ENCODE peak calls at places on chromosomes 12 and 14, in seven cellular contexts. W is fibroblast of lung, R is cardiac muscle cell, H is heart right ventricle, C is MG63, S is bronchial epithelial cell, V is H1. Z is an unnamed sample. For H3K27me3, the result is how much of the 10 kb centered on the place peaks cover.

GRCh38 chr12:98591209-98591608 is 2.3 kb upstream of the SLC25A3 start:
- DNase-seq in H (no peak), V (no peak), S (no peak), R (peak), W (no peak), C (no peak), Z (peak)

GRCh38 chr12:91986084-91986483 is 159.6 kb downstream of the BTG1 start:
- DNase-seq in C (peak), V (no peak), R (no peak), W (peak), H (no peak), S (peak), Z (no peak)

GRCh38 chr12:74337951-74338350 is 199.7 kb upstream of the ATXN7L3B start:
- DNase-seq in H (no peak), R (peak), S (peak), W (peak), C (peak), V (no peak), Z (peak)

GRCh38 chr12:18683603-18684002 is 54.2 kb downstream of the PLCZ1 start:
- DNase-seq in S (peak), C (no peak), R (peak), H (no peak), V (no peak), W (peak), Z (peak)

GRCh38 chr14:80587096-80587724 is 354.3 kb downstream of the CEP128 start:
- DNase-seq in S (peak), W (peak), C (no peak), H (no peak), V (no peak), R (peak), Z (peak)

GRCh38 chr12:82225871-82226270 is 132.3 kb downstream of the CCDC59 start:
- DNase-seq in S (peak), C (no peak), R (no peak), W (peak), V (no peak), H (no peak), Z (no peak)

GRCh38 chr14:22266141-22266442 is 322.9 kb downstream of the DAD1 start:
- DNase-seq in R (no peak), H (no peak), V (no peak), C (no peak), W (peak), S (peak), Z (no peak)

GRCh38 chr12:80565276-80565675 is 121.2 kb downstream of the PTPRQ start:
- DNase-seq in H (no peak), W (peak), C (no peak), V (no peak), S (peak), R (peak), Z (peak)

GRCh38 chr12:111636209-111636928 is 37.3 kb upstream of the ATXN2 start:
- DNase-seq in R (peak), V (peak), W (peak), C (no peak), S (no peak), H (peak), Z (peak)

GRCh38 chr12:106247731-106248176 is at the start of gene CKAP4:
- DNase-seq in H (peak), R (peak), V (no peak), S (peak), W (peak), C (peak), Z (peak)

GRCh38 chr14:27040552-27040951 is 442.7 kb upstream of the NOVA1 start:
- DNase-seq in H (no peak), W (peak), S (peak), C (no peak), R (no peak), V (no peak), Z (no peak)

GRCh38 chr14:68576031-68576430 is 216.8 kb downstream of the ZFP36L1 start:
- DNase-seq in S (peak), V (no peak), C (peak), W (no peak), H (no peak), R (no peak), Z (no peak)

GRCh38 chr12:122356192-122356635 is 66.3 kb downstream of the CLIP1 start:
- DNase-seq in H (peak), S (peak), R (peak), C (peak), V (no peak), W (peak), Z (peak)

GRCh38 chr14:34699873-34700621 is 14.3 kb downstream of the CFL2 start:
- DNase-seq in V (no peak), S (peak), H (no peak), W (peak), R (peak), C (peak), Z (peak)

GRCh38 chr12:117124421-117125274 is 25.4 kb upstream of the TESC start:
- DNase-seq in W (no peak), S (no peak), V (no peak), R (no peak), H (no peak), C (no peak), Z (no peak)

GRCh38 chr12:101969-102878 is 35.7 kb downstream of the IQSEC3 start:
- DNase-seq in V (no peak), C (no peak), H (no peak), S (no peak), W (no peak), R (no peak), Z (no peak)

GRCh38 chr14:63614964-63615363 is 26.7 kb downstream of the WDR89 start:
- DNase-seq in H (no peak), V (no peak), R (peak), S (peak), C (no peak), W (peak), Z (peak)

GRCh38 chr12:93060666-93061413 is 131.7 kb upstream of the EEA1 start:
- DNase-seq in R (peak), H (peak), V (no peak), W (peak), C (no peak), S (no peak), Z (peak)
- H3K4me3 ChIP-seq in R (no peak), H (no peak), V (no peak), W (no peak), C (no peak), S (no peak), Z (no peak)

DNA sequence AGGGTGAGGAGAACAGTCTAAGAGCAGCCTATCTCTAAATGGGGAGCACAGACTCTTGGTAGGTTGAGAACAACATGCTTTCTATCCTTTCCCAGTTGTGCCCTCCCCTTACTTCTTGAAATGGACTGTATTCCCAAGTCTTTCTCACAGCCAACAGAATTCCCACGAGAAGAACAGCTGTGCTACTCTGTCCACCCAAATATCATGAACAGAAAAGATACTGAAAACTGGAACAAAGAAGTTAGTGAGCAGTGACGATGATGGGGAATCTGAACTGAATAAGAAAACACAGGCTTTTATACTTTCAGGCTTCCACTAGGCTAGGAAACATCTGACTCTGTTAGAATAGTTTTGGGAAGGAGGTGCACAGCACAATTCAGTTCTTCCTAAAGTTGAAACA is 3.4 kb downstream of the NACA start:
- DNase-seq in V (no peak), C (no peak), R (no peak), H (no peak), W (no peak), S (no peak), Z (no peak)
- H3K27me3 ChIP-seq in V (under half), C (under half), R (under half), H (under half), W (under half), S (under half), Z (under half)

DNA sequence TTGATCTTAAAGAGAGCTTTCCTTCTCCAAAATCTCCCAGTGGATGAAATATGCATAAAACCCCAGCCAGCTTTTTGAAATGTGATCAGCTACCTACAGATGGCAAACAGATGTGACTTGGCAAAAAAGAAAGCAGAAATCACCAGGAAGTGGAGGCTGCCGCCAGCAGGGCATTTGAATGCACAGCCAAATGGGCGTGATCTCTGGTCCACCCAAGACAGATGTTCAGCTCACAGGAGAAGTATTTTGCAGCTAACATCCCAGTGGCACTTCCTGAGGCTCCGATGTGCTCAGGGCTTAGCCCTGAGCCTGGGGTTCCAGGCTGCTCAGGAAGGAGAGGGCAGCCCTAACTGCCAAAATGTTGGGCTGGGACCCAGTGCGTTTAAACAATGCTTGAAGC is 78.2 kb downstream of the LGMN start:
- DNase-seq in C (peak), H (no peak), S (no peak), W (peak), V (no peak), R (peak), Z (no peak)
- H3K4me3 ChIP-seq in C (no peak), H (no peak), S (no peak), W (no peak), V (no peak), R (no peak), Z (no peak)

GRCh38 chr12:1823237-1823636 is 2.9 kb downstream of the LRTM2 start:
- DNase-seq in R (no peak), W (no peak), H (no peak), V (no peak), S (no peak), C (no peak), Z (no peak)
- H3K27me3 ChIP-seq in R (under half), W (half or more), H (half or more), V (under half), S (under half), C (under half), Z (under half)

GRCh38 chr12:114698566-114699163 is 14.7 kb upstream of the TBX3 start:
- DNase-seq in C (no peak), W (no peak), V (no peak), R (no peak), S (no peak), H (no peak), Z (no peak)
- H3K4me3 ChIP-seq in C (peak), W (peak), V (peak), R (peak), S (no peak), H (peak), Z (no peak)

DNA sequence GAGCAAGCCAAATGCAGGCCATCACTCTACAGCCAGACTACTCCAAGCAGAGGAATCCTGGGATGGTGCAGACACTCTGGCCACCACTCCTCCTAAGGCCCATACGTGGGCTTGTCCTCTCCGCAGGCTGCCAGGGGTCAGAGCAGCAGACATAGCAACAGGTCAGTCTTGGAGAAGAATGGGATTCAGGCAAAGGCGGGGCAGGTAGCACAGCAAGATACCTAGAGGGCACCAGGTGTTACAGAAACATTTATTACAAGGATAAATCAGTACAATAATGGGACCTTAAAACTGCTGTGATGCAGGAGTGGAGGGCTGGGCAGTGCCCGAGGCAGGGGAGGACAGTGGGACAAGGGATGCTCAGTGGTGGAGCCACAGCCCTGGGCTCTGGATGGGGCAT is 20.3 kb downstream of the SYNDIG1L start:
- DNase-seq in C (no peak), S (no peak), R (no peak), V (no peak), W (no peak), H (no peak), Z (no peak)
- H3K27me3 ChIP-seq in C (under half), S (under half), R (under half), V (under half), W (under half), H (under half), Z (under half)

GRCh38 chr12:21528953-21529352 is 2.9 kb downstream of the SPX start:
- DNase-seq in R (peak), H (peak), V (no peak), S (no peak), C (no peak), W (peak), Z (no peak)

GRCh38 chr12:21526721-21527345 is 737 bp downstream of the SPX start:
- DNase-seq in V (no peak), S (peak), R (no peak), W (no peak), H (no peak), C (no peak), Z (no peak)

GRCh38 chr12:21523148-21523547 is 2.9 kb upstream of the SPX start:
- DNase-seq in V (no peak), R (no peak), H (no peak), S (no peak), W (no peak), C (no peak), Z (no peak)

GRCh38 chr12:21527451-21528180 is 1.5 kb downstream of the SPX start:
- DNase-seq in H (peak), V (peak), C (peak), S (peak), R (peak), W (peak), Z (peak)

GRCh38 chr12:21526053-21526452 is at the start of gene SPX:
- DNase-seq in C (no peak), R (peak), H (no peak), V (no peak), W (no peak), S (peak), Z (peak)
- H3K4me3 ChIP-seq in C (peak), R (peak), H (peak), V (peak), W (no peak), S (peak), Z (peak)

DNA sequence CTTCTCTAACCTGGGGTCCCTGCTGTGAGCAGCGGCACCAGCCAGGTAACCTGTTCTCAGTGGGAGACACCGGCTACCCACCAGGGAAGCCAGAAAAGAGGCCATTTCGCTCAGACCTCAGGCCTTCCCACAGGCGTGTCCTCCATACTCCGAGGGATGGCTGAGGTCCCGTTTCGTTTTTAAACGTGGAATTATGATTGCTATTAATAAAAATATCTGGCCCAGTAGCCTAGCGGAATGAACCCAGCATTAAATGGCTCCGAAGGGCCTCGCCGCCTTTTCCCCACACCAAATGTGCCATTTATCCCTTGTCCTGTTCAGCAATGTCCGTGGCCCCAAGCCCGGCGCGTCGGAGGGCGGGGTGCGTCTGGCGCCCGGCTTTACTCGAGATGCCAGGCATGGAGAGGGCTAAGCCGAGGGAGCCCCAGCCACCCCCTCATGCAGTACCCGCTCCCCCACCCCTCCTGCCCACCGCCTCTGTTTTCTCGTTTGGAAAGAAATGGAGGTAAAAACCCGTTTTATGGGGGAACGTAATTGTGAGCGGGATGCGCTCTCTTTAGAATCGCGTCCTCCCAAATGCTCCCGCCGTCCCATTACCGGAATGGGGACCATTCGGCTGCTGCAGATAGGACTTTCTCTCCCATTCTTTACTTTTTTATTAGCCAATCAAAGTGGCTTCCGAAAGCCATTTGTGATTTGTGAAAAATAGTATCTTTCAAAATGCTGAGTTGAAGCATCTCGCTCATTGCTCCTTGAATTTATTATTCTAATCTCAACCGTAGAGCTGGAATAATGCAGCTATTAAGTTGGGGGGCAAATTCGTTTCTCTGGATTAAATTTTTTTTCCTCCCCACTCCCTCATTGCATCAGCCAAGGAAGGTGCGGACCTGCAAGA is 5.8 kb downstream of the HOXC8 start:
- DNase-seq in V (no peak), S (no peak), H (no peak), C (no peak), R (no peak), W (no peak), Z (no peak)
- H3K27me3 ChIP-seq in V (half or more), S (half or more), H (half or more), C (under half), R (half or more), W (half or more), Z (half or more)

Z was measured in brain microvascular endothelial cell.